ENCODE peak calls at places on chromosome 4, in seven cellular contexts. I is PC-3, E is cardiac fibroblast, S is AG10803, M is cardiac muscle cell, T is fibroblast of mammary gland, N is adrenal gland. U is an unnamed sample.
A peak's percentile ranks its signal among the peaks of the same experiment; 100 is the strongest.

GRCh38 chr4:22045051-22045450 is 96.5 kb upstream of the KCNIP4 start:
- DNase-seq in E (no peak), T (no peak), S (no peak), N (no peak), M (no peak), I (no peak), U (no peak)

GRCh38 chr4:53805291-53805690 is 214.0 kb upstream of the LNX1 start:
- DNase-seq in N (no peak), I (no peak), S (no peak), T (no peak), M (no peak), E (no peak), U (no peak)

GRCh38 chr4:94613248-94613647 is 144.5 kb upstream of the BMPR1B start:
- DNase-seq in S (peak; percentile 15), E (no peak), N (no peak), T (no peak), M (no peak), I (no peak), U (no peak)

GRCh38 chr4:155433636-155434360 is 57.0 kb upstream of the MAP9 start:
- DNase-seq in M (peak; percentile 27), T (peak; percentile 83), E (peak; percentile 75), N (no peak), S (no peak), I (peak; percentile 87), U (no peak)

GRCh38 chr4:139666735-139667266 is 1.2 kb downstream of the MGST2 start:
- DNase-seq in N (peak; percentile 53), S (peak; percentile 40), I (peak; percentile 73), T (peak; percentile 52), M (peak; percentile 67), E (peak; percentile 45), U (peak; percentile 41)

GRCh38 chr4:54104907-54105306 is 4.9 kb downstream of the GSX2 start:
- DNase-seq in E (no peak), N (no peak), S (no peak), T (no peak), I (no peak), M (no peak), U (no peak)

GRCh38 chr4:120158860-120159259 is 92.2 kb upstream of the MAD2L1 start:
- DNase-seq in N (no peak), E (no peak), M (no peak), I (no peak), T (no peak), S (no peak), U (no peak)

GRCh38 chr4:174260099-174260498 is 23.4 kb downstream of the FBXO8 start:
- DNase-seq in I (no peak), S (peak; percentile 85), M (peak; percentile 91), N (no peak), E (peak; percentile 89), T (peak; percentile 88), U (no peak)

GRCh38 chr4:6907658-6908191 is 1.9 kb upstream of the TBC1D14 start:
- DNase-seq in E (peak; percentile 42), I (peak; percentile 32), S (no peak), M (peak; percentile 47), T (peak; percentile 36), N (no peak), U (peak; percentile 39)

GRCh38 chr4:990746-991367 is 2.3 kb downstream of the SLC26A1 start:
- DNase-seq in N (no peak), I (no peak), M (no peak), T (no peak), S (no peak), E (no peak), U (no peak)

GRCh38 chr4:126582737-126583136 is 1050.0 kb upstream of the INTU start:
- DNase-seq in S (no peak), E (no peak), M (no peak), N (no peak), I (peak; percentile 16), T (peak; percentile 6), U (peak; percentile 12)
- TF ChIP-seq CTCF in S (peak; percentile 32), E (peak; percentile 24), M (peak; percentile 19), N (no peak), I (peak; percentile 34), T (peak; percentile 22), U (no peak)

GRCh38 chr4:8818063-8818881 is 53.4 kb downstream of the HMX1 start:
- DNase-seq in E (no peak), N (peak; percentile 12), S (no peak), M (no peak), T (no peak), I (no peak), U (peak; percentile 2)

GRCh38 chr4:8821151-8821950 is 50.3 kb downstream of the HMX1 start:
- DNase-seq in N (peak; percentile 4), T (no peak), E (no peak), M (no peak), I (no peak), S (no peak), U (peak; percentile 2)

GRCh38 chr4:8819019-8819418 is 52.6 kb downstream of the HMX1 start:
- DNase-seq in S (no peak), I (no peak), M (no peak), N (no peak), T (no peak), E (no peak), U (no peak)

GRCh38 chr4:8820178-8821102 is 51.2 kb downstream of the HMX1 start:
- DNase-seq in T (no peak), S (no peak), N (peak; percentile 7), I (no peak), M (no peak), E (no peak), U (no peak)

DNA sequence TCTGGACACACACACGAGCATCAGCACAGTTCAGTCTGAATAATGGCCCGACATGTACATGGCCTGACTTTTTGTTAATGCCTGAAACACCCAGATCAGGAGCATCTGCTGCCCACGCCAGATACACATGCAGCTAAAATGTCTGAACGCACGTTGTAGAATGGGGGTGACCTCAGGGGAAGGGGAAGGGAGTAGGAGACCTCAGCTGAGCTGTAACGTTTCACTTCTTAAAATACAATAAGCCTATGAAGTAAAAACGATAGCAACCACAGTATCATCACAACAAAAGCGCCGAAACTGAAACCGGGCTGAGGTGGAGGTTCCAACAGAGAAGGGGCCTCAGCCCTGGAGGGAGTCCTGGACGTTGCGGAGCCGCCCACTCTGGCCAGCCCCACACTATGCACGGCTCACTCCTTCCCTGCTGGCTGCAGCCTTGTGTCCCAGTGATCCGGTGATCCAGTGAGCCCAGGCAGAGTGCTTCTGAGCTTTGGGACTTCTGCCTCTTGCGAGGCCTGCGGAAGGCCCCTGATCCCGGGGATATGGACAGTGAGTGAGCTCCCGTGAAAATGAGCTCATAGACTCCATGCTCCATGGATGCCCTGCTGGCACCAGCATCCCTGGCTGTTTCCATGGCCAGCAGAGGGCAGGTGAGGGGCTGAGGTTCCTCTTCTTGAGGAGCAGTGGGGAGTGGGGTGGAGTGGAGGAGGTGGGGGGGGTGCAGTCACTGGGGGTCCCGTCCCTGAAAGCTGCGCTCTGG is 52.0 kb downstream of the HMX1 start:
- DNase-seq in N (peak; percentile 5), I (no peak), M (no peak), T (no peak), S (no peak), E (no peak), U (no peak)
- TF ChIP-seq CTCF in N (no peak), I (peak; percentile 13), M (no peak), T (no peak), S (no peak), E (no peak), U (no peak)

DNA sequence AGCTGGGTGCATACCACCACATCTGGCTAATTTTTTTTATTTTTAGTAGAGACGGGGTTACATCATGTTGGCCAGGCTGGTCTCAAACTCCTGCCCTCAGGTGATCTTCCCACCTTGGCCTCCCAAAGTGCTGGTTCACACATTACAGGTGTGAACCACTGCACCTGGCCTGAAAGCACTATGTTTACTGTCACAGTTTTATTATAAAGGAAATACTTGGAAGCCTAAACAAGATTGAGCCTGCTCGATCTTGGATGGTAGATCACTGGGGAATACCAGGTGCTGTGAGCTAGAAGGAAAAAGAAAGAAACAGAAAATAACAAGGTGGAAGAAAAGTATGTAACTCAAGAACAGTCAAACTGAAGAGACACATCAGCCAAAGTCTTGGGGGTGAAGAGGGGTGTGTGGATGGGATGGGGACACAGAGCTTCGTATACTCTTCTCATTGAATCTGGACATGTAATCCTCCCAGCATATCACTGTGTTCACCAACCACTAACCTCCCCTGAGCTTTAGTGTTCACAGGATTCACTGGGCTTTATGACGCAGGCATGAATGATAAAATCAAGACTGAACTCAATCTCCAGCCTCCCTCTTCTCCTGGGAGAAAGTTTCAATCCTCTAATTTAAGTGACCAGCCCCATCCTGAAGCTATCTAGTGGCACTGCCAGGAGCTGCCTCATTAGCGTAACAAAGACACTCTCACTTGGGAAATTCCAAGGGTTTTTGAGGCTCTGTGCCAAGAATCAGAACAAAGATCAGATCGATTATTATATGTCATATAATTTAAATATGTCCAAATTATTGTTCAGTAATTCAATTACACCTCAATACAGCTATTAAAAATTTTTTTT is 40.9 kb downstream of the PDS5A start:
- DNase-seq in M (no peak), E (no peak), N (no peak), I (no peak), S (no peak), T (no peak), U (no peak)
- TF ChIP-seq CTCF in M (no peak), E (no peak), N (no peak), I (no peak), S (no peak), T (no peak), U (no peak)

GRCh38 chr4:187724526-187724925 is 271.0 kb upstream of the ZFP42 start:
- DNase-seq in T (no peak), I (no peak), E (no peak), S (no peak), N (no peak), M (no peak), U (no peak)
- TF ChIP-seq CTCF in T (no peak), I (no peak), E (no peak), S (no peak), N (no peak), M (no peak), U (no peak)

U was measured in endothelial cell.